ENCODE peak calls at places on chromosomes 1 and 21, in eight cellular contexts. W is GM23338, V is psoas muscle, P is SJSA1, Y is Peyer's patch, F is fibroblast of lung, K is MM.1S, H is neuronal stem cell. Q is an unnamed sample.
A peak's percentile ranks its signal among the peaks of the same experiment; 100 is the strongest.

GRCh38 chr1:229065613-229066012 is 205.3 kb upstream of the RAB4A start:
- DNase-seq in W (no peak), V (no peak), P (no peak), Y (no peak), F (no peak), K (no peak), H (no peak), Q (no peak)

GRCh38 chr1:91844862-91845528 is 41.0 kb downstream of the TGFBR3 start:
- DNase-seq in W (no peak), V (peak; percentile 72), P (peak; percentile 81), Y (no peak), F (peak; percentile 96), K (no peak), H (no peak), Q (no peak)

GRCh38 chr1:1294250-1294890 is 13.4 kb downstream of the ACAP3 start:
- DNase-seq in W (no peak), V (no peak), P (no peak), Y (no peak), F (no peak), K (no peak), H (no peak), Q (no peak)

GRCh38 chr1:219296430-219296850 is 122.8 kb downstream of the LYPLAL1 start:
- DNase-seq in W (no peak), V (no peak), P (no peak), Y (no peak), F (peak; percentile 45), K (no peak), H (no peak), Q (no peak)

GRCh38 chr21:45449658-45450502 is 44.9 kb downstream of the COL18A1 start:
- DNase-seq in W (no peak), V (peak; percentile 42), P (no peak), Y (no peak), F (no peak), K (no peak), H (no peak), Q (no peak)

GRCh38 chr1:180213401-180214177 is 16.5 kb upstream of the LHX4 start:
- DNase-seq in W (peak; percentile 73), V (no peak), P (no peak), Y (peak; percentile 48), F (peak; percentile 45), K (peak; percentile 96), H (no peak), Q (peak; percentile 16)

GRCh38 chr1:15420853-15421465 is 11.3 kb downstream of the EFHD2 start:
- DNase-seq in W (no peak), V (no peak), P (no peak), Y (no peak), F (no peak), K (no peak), H (no peak), Q (no peak)

GRCh38 chr1:59057211-59057694 is 239.6 kb upstream of the FGGY start:
- DNase-seq in W (peak; percentile 27), V (peak; percentile 89), P (peak; percentile 69), Y (no peak), F (peak; percentile 98), K (no peak), H (no peak), Q (no peak)

GRCh38 chr1:58310881-58311280 is 235.6 kb downstream of the OMA1 start:
- DNase-seq in W (no peak), V (no peak), P (no peak), Y (no peak), F (no peak), K (no peak), H (no peak), Q (no peak)

GRCh38 chr21:34166468-34166867 is 93.1 kb downstream of the MRPS6 start:
- DNase-seq in W (peak; percentile 42), V (no peak), P (no peak), Y (no peak), F (peak; percentile 12), K (no peak), H (no peak), Q (no peak)

GRCh38 chr1:7229186-7229585 is 443.9 kb downstream of the CAMTA1 start:
- DNase-seq in W (no peak), V (no peak), P (no peak), Y (no peak), F (no peak), K (no peak), H (no peak), Q (no peak)

GRCh38 chr1:79797487-79797886 is 791.0 kb upstream of the ADGRL4 start:
- DNase-seq in W (peak; percentile 29), V (no peak), P (no peak), Y (no peak), F (no peak), K (no peak), H (no peak), Q (no peak)

GRCh38 chr1:230278871-230279582 is 147.1 kb downstream of the PGBD5 start:
- DNase-seq in W (no peak), V (no peak), P (no peak), Y (no peak), F (no peak), K (no peak), H (no peak), Q (no peak)

GRCh38 chr1:230280054-230280795 is 145.9 kb downstream of the PGBD5 start:
- DNase-seq in W (no peak), V (peak; percentile 60), P (no peak), Y (no peak), F (no peak), K (no peak), H (no peak), Q (no peak)

GRCh38 chr1:230280906-230281413 is 145.2 kb downstream of the PGBD5 start:
- DNase-seq in W (no peak), V (peak; percentile 40), P (no peak), Y (no peak), F (no peak), K (no peak), H (no peak), Q (no peak)

GRCh38 chr1:230281531-230281930 is 144.6 kb downstream of the PGBD5 start:
- DNase-seq in W (no peak), V (peak; percentile 34), P (no peak), Y (no peak), F (peak; percentile 55), K (no peak), H (no peak), Q (no peak)

GRCh38 chr1:230279583-230279945 is 146.6 kb downstream of the PGBD5 start:
- DNase-seq in W (no peak), V (peak; percentile 50), P (no peak), Y (no peak), F (no peak), K (no peak), H (no peak), Q (no peak)
- H3K4me1 ChIP-seq in W (peaks cover 15% of the 10 kb centered on the region), V (no peaks in the 10 kb centered on the region), P (no peaks in the 10 kb centered on the region), Y (peaks cover 9% of the 10 kb centered on the region), F (no peaks in the 10 kb centered on the region), K (no peaks in the 10 kb centered on the region), H (peaks cover 11% of the 10 kb centered on the region), Q (peaks cover 6% of the 10 kb centered on the region)

DNA sequence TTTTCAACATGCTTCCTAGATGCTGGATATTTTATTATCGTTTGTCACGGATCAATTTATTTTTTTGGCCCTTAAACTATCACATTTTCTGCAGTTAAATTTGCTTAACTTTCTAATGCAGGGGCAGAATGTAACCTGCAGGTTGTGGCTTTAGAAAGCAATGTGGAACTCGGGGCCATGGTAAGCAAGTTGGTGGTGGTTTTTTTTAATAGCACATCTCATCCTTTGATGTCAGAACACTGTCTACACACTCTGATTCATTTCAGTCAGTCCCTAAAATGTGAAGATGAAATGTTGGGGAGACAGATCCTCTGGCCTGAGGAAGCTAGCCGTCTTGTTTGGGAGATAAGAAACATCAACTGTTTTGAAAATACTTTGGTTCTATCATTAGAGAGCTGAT is 89.5 kb downstream of the GALNT2 start:
- DNase-seq in W (no peak), V (no peak), P (no peak), Y (no peak), F (no peak), K (no peak), H (no peak), Q (no peak)
- H3K4me1 ChIP-seq in W (peaks cover 3% of the 10 kb centered on the region), V (peaks cover 81% of the 10 kb centered on the region), P (peaks cover 12% of the 10 kb centered on the region), Y (no peaks in the 10 kb centered on the region), F (peaks cover 2% of the 10 kb centered on the region), K (no peaks in the 10 kb centered on the region), H (peaks cover 34% of the 10 kb centered on the region), Q (no peaks in the 10 kb centered on the region)

GRCh38 chr1:160112370-160112769 is 3.2 kb upstream of the ATP1A2 start:
- DNase-seq in W (no peak), V (no peak), P (no peak), Y (no peak), F (no peak), K (no peak), H (no peak), Q (no peak)

GRCh38 chr1:160114085-160114484 is 1.5 kb upstream of the ATP1A2 start:
- DNase-seq in W (no peak), V (peak; percentile 54), P (no peak), Y (no peak), F (no peak), K (no peak), H (no peak), Q (no peak)

GRCh38 chr1:160115545-160116276 is at the start of gene ATP1A2:
- DNase-seq in W (peak; percentile 74), V (peak; percentile 86), P (no peak), Y (no peak), F (peak; percentile 39), K (no peak), H (peak; percentile 66), Q (no peak)

GRCh38 chr1:160116277-160117147 is 953 bp downstream of the ATP1A2 start:
- DNase-seq in W (no peak), V (peak; percentile 88), P (no peak), Y (no peak), F (peak; percentile 67), K (no peak), H (no peak), Q (no peak)

DNA sequence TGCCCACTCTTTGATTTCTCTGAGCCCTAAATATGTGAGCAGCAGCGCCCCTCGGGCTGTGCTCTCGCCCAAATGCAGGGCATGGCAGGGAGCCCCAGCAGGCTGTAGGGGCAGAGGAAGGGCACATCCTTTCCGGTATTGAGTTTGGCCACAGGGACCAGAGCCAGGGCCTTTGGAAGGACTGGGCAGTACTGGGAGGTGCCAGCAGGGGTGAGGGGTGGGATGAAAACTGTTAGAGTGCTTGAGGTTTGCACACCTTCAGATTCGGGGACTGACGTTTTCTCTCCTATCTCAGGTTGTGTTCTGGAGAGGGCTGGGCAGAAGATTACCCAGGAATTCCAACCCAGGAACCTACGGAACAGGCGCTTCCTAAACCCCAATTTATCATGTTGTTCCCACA is 2.2 kb upstream of the ATP1A2 start:
- DNase-seq in W (no peak), V (peak; percentile 74), P (no peak), Y (no peak), F (no peak), K (no peak), H (no peak), Q (no peak)
- H3K4me1 ChIP-seq in W (peaks cover 61% of the 10 kb centered on the region), V (peaks cover 40% of the 10 kb centered on the region), P (peaks cover 14% of the 10 kb centered on the region), Y (no peaks in the 10 kb centered on the region), F (no peaks in the 10 kb centered on the region), K (no peaks in the 10 kb centered on the region), H (peaks cover 59% of the 10 kb centered on the region), Q (no peaks in the 10 kb centered on the region)

DNA sequence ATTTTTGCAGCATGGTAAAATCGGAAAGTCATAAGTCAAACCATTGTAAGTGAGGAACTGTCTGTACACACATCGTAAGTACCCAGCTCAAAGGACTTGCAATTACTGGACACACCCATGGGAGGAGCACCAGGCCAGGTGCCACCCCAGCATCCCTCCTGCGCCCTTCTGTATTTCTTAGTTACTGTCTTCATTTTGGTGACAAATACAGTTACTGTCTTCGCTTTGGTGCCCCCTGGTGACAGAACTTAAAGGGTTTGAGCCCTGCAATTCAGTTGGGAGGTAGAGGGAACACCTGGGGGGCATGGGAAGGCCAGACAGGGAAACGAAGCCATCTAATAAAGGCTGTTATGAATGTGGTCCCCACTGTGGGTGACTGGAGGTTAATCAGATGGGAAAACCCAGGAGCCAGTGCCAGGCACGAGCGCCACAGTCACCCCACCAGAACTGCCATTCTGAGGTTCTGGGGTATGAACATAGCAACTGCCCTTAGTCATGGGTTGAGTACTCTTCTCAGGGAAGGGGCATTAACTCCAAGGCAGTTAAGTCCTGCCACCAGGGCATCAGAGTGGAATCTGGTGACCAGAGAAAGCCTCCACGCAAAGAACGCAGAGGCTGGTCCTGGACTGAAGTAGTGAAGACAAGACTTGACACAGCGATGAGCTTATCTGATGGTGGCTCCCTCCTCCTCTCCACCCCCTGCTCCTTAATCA is 612.9 kb downstream of the PTPRU start:
- DNase-seq in W (peak; percentile 89), V (no peak), P (peak; percentile 58), Y (no peak), F (peak; percentile 32), K (peak; percentile 63), H (peak; percentile 30), Q (peak; percentile 52)
- H3K4me1 ChIP-seq in W (no peaks in the 10 kb centered on the region), V (no peaks in the 10 kb centered on the region), P (peaks cover 1% of the 10 kb centered on the region), Y (no peaks in the 10 kb centered on the region), F (no peaks in the 10 kb centered on the region), K (no peaks in the 10 kb centered on the region), H (no peaks in the 10 kb centered on the region), Q (no peaks in the 10 kb centered on the region)